ENCODE peak calls at places on chromosomes 4 and X, in six cellular contexts. X, I, M, L, W and Z are unnamed samples.

GRCh38 chr4:175916636-175917351 is 104.7 kb upstream of the GPM6A start:
- DNase-seq in M (no peak), W (no peak), L (no peak), X (no peak), I (no peak), Z (no peak)

GRCh38 chr4:30948653-30949052 is 228.5 kb downstream of the PCDH7 start:
- DNase-seq in L (peak; percentile 76), I (no peak), X (no peak), W (no peak), M (peak; percentile 11), Z (no peak)

GRCh38 chr4:3436798-3437581 is 4.8 kb upstream of the HGFAC start:
- DNase-seq in X (no peak), W (peak; percentile 75), I (no peak), L (peak; percentile 14), M (peak; percentile 12), Z (no peak)

GRCh38 chrX:150934453-150934852 is 36.0 kb upstream of the CD99L2 start:
- DNase-seq in M (peak; percentile 9), I (peak; percentile 22), X (no peak), L (peak; percentile 76), W (no peak), Z (no peak)

GRCh38 chrX:125765347-125765746 is 400.7 kb downstream of the DCAF12L2 start:
- DNase-seq in W (no peak), I (no peak), L (no peak), M (no peak), X (no peak), Z (no peak)

GRCh38 chrX:3256868-3257267 is 89.6 kb downstream of the MXRA5 start:
- DNase-seq in W (no peak), L (no peak), M (no peak), I (no peak), X (no peak), Z (no peak)

GRCh38 chrX:125507119-125507518 is 187.4 kb downstream of the TEX13C start:
- DNase-seq in W (no peak), X (no peak), L (no peak), M (peak; percentile 4), I (no peak), Z (no peak)

GRCh38 chr4:55347610-55348228 is 1.7 kb downstream of the SRD5A3 start:
- DNase-seq in I (no peak), L (no peak), W (no peak), M (no peak), X (no peak), Z (no peak)

GRCh38 chr4:8609824-8610350 is 17.3 kb downstream of the CPZ start:
- DNase-seq in M (no peak), I (no peak), L (no peak), X (no peak), W (no peak), Z (no peak)

GRCh38 chrX:49111846-49112245 is 11.7 kb downstream of the GPKOW start:
- DNase-seq in M (no peak), X (no peak), L (no peak), I (no peak), W (no peak), Z (no peak)

GRCh38 chrX:20320461-20321159 is 53.9 kb upstream of the RPS6KA3 start:
- DNase-seq in X (no peak), L (no peak), W (no peak), I (no peak), M (no peak), Z (peak; percentile 13)

GRCh38 chr4:52868138-52868537 is 6.0 kb downstream of the RASL11B start:
- DNase-seq in W (no peak), L (peak; percentile 22), M (no peak), X (peak; percentile 60), I (peak; percentile 77), Z (no peak)

GRCh38 chrX:134671207-134671750 is 13.0 kb upstream of the PLAC1 start:
- DNase-seq in X (no peak), W (no peak), L (no peak), I (no peak), M (no peak), Z (no peak)

GRCh38 chrX:38845426-38845825 is 44.2 kb downstream of the MID1IP1 start:
- DNase-seq in L (no peak), W (no peak), I (no peak), X (no peak), M (no peak), Z (no peak)

GRCh38 chrX:130893356-130894085 is 9.5 kb downstream of the ENOX2 start:
- DNase-seq in L (peak; percentile 19), M (no peak), X (no peak), I (no peak), W (no peak), Z (no peak)

GRCh38 chrX:65451663-65452062 is 82.9 kb downstream of the LAS1L start:
- DNase-seq in X (peak; percentile 9), W (no peak), L (peak; percentile 51), I (peak; percentile 22), M (peak; percentile 48), Z (peak; percentile 46)

GRCh38 chrX:50430917-50431316 is 39.7 kb downstream of the DGKK start:
- DNase-seq in I (no peak), M (no peak), W (no peak), L (no peak), X (no peak), Z (no peak)

GRCh38 chrX:39809326-39809725 is 288.4 kb downstream of the BCOR start:
- DNase-seq in I (no peak), W (no peak), M (peak; percentile 34), X (no peak), L (no peak), Z (no peak)

GRCh38 chrX:39895228-39896110 is 202.3 kb downstream of the BCOR start:
- DNase-seq in I (no peak), W (peak; percentile 31), L (no peak), M (no peak), X (no peak), Z (no peak)

GRCh38 chr4:136662539-136662938 is 869.8 kb downstream of the PCDH18 start:
- DNase-seq in X (no peak), W (no peak), I (no peak), M (no peak), L (no peak), Z (no peak)

GRCh38 chrX:94831364-94831763 is 1157.4 kb downstream of the FAM133A start:
- DNase-seq in M (no peak), L (peak; percentile 11), X (peak; percentile 3), W (no peak), I (no peak), Z (no peak)

GRCh38 chr4:167114416-167114971 is 119.8 kb downstream of the SPOCK3 start:
- DNase-seq in L (no peak), M (no peak), I (no peak), W (no peak), X (no peak), Z (no peak)

GRCh38 chrX:8037593-8038348 is 110.6 kb upstream of the PNPLA4 start:
- DNase-seq in I (no peak), M (no peak), W (no peak), L (no peak), X (no peak), Z (no peak)

GRCh38 chrX:18290200-18290599 is 64.3 kb downstream of the SCML2 start:
- DNase-seq in L (no peak), X (no peak), M (no peak), I (no peak), W (no peak), Z (no peak)

GRCh38 chr4:81436096-81436495 is 35.6 kb downstream of the RASGEF1B start:
- DNase-seq in M (no peak), L (no peak), I (no peak), X (no peak), W (no peak), Z (no peak)

GRCh38 chr4:65668201-65669007 is 1.9 kb downstream of the EPHA5 start:
- DNase-seq in I (peak; percentile 43), L (peak; percentile 41), W (peak; percentile 25), M (peak; percentile 41), X (peak; percentile 8), Z (peak; percentile 10)

GRCh38 chr4:164396439-164396838 is 357.5 kb upstream of the SMIM31 start:
- DNase-seq in X (no peak), L (no peak), I (no peak), W (no peak), M (peak; percentile 8), Z (no peak)

GRCh38 chrX:46648660-46649059 is 75.1 kb downstream of the CHST7 start:
- DNase-seq in L (no peak), X (no peak), I (no peak), M (no peak), W (no peak), Z (no peak)
- TF ChIP-seq CTCF in L (no peak), X (no peak), I (no peak), M (no peak), W (no peak), Z (no peak)

DNA sequence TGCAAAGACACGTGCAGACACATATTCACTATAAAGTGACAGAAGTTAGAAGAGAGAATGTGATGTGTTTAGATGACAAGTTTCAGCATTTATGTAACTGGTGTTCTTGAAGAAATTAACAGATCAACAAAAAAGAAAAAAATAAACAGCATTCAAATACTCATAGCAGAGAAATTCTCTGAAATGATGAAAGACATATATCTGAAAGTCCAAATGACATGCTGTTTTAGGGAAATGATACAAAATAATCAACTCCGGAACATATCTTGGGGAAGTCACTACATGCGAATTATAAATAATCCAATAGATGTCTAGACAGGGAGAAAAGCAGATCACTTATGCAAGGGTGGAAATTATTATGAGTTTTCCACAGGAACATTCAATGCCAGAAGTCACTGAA is 146.0 kb downstream of the SPANXN4 start:
- DNase-seq in L (no peak), M (no peak), I (no peak), X (no peak), W (no peak), Z (no peak)
- TF ChIP-seq CTCF in L (no peak), M (no peak), I (no peak), X (no peak), W (no peak), Z (no peak)

DNA sequence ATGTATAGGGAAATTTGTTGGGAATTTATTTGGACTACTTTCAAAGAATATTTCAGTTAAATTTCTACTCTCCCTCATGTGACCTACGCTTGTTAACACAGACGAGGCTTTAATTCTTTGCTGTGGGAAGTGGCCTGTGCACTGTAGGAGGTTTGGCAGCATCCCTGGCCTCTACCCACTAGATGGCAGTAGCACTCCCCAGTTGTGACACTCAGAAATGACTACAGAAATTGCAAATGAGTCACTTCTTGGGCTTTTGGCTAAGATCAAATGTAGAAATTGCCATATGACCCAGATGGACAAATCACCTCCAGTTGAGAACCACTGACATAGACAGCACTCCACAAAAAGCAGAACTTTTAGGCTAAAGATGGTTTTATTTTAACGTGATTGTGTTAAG is 22.1 kb downstream of the PIR start:
- DNase-seq in W (peak; percentile 65), X (peak; percentile 54), L (peak; percentile 72), M (peak; percentile 68), I (peak; percentile 69), Z (peak; percentile 51)
- TF ChIP-seq CTCF in W (peak; percentile 67), X (peak; percentile 95), L (peak; percentile 84), M (peak; percentile 90), I (peak; percentile 41), Z (peak; percentile 69)

GRCh38 chrX:101799387-101799786 is 132.4 kb downstream of the ZMAT1 start:
- DNase-seq in I (peak; percentile 93), X (peak; percentile 70), L (peak; percentile 92), W (peak; percentile 86), M (peak; percentile 91), Z (peak; percentile 49)

DNA sequence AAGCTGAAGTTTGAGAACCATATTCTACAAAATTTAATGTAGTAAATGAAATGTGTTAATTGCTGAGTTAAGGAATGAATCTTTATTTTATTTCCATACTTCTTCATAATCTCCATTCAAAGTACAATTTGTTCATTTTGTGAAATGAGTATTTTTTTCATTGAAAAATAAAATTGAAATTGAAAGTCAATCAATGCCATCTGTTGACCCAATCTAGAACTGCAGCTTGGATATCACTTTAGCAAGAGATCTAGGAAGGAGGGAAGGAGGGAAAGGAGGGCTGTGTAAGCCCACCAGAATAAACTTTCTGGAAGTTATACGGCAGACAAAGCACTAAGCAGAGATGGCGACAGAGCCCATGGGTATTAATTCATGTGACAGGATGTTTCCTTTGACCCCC is 128.4 kb downstream of the ZMAT1 start:
- DNase-seq in W (no peak), L (peak; percentile 34), M (no peak), I (no peak), X (no peak), Z (no peak)
- TF ChIP-seq CTCF in W (peak; percentile 35), L (peak; percentile 45), M (peak; percentile 50), I (peak; percentile 22), X (peak; percentile 55), Z (peak; percentile 11)